ENCODE peak calls at places on chromosomes 7 and 10, in seven cellular contexts. K is tibial nerve, B is A549, E is transverse colon, H is sigmoid colon, V is upper lobe of left lung, P is esophagus muscularis mucosa. C is an unnamed sample.
A peak's percentile ranks its signal among the peaks of the same experiment; 100 is the strongest.

GRCh38 chr10:78177013-78177370 is 143.3 kb downstream of the RPS24 start:
- DNase-seq in V (no peak), E (no peak), K (no peak), H (no peak), B (no peak), P (no peak), C (no peak)

GRCh38 chr10:21494221-21495001 is 31.1 kb downstream of the SKIDA1 start:
- DNase-seq in H (peak; percentile 66), E (no peak), K (no peak), P (no peak), V (no peak), B (no peak), C (no peak)

GRCh38 chr7:132836746-132837145 is 245.1 kb downstream of the CHCHD3 start:
- DNase-seq in B (no peak), P (no peak), E (no peak), V (no peak), H (no peak), K (no peak), C (no peak)

GRCh38 chr7:44249639-44250234 is 49.0 kb downstream of the YKT6 start:
- DNase-seq in K (no peak), V (no peak), H (no peak), E (no peak), P (no peak), B (no peak), C (no peak)

GRCh38 chr10:60521974-60522405 is 132.3 kb upstream of the ANK3 start:
- DNase-seq in V (no peak), P (no peak), E (no peak), H (no peak), K (no peak), B (no peak), C (no peak)

GRCh38 chr10:58362026-58362799 is 23.0 kb upstream of the TFAM start:
- DNase-seq in P (no peak), E (no peak), B (no peak), K (no peak), V (no peak), H (no peak), C (no peak)

GRCh38 chr7:4797858-4798705 is 22.7 kb downstream of the AP5Z1 start:
- DNase-seq in V (no peak), K (peak; percentile 29), P (no peak), H (no peak), E (peak; percentile 42), B (peak; percentile 73), C (no peak)

GRCh38 chr10:118471863-118472262 is 123.6 kb downstream of the PRLHR start:
- DNase-seq in B (no peak), P (no peak), V (no peak), H (no peak), E (no peak), K (no peak), C (no peak)

GRCh38 chr7:113998934-113999333 is 80.1 kb upstream of the PPP1R3A start:
- DNase-seq in K (no peak), E (no peak), B (no peak), V (no peak), P (no peak), H (no peak), C (no peak)
- TF ChIP-seq EP300 in K (no peak), E (no peak), B (no peak), V (no peak), P (no peak), H (no peak), C (no peak)

GRCh38 chr7:139421123-139421522 is 61.4 kb downstream of the LUC7L2 start:
- DNase-seq in H (no peak), K (no peak), B (no peak), E (no peak), V (no peak), P (no peak), C (no peak)

GRCh38 chr7:139426258-139427028 is 57.0 kb downstream of the KLRG2 start:
- DNase-seq in V (no peak), E (no peak), K (no peak), P (no peak), B (no peak), H (no peak), C (no peak)

GRCh38 chr7:139424004-139424403 is 59.5 kb downstream of the KLRG2 start:
- DNase-seq in P (no peak), K (no peak), V (no peak), B (no peak), H (no peak), E (no peak), C (no peak)

GRCh38 chr7:139423091-139423490 is 60.4 kb downstream of the KLRG2 start:
- DNase-seq in K (no peak), B (no peak), E (no peak), H (no peak), V (no peak), P (no peak), C (no peak)

GRCh38 chr7:139422126-139422525 is 61.3 kb downstream of the KLRG2 start:
- DNase-seq in E (no peak), P (no peak), B (no peak), V (no peak), K (no peak), H (peak; percentile 74), C (no peak)
- TF ChIP-seq POLR2A in E (no peak), P (no peak), B (no peak), V (no peak), K (no peak), H (no peak), C (no peak)

GRCh38 chr10:45468110-45468509 is 94.1 kb downstream of the ALOX5 start:
- DNase-seq in V (no peak), P (peak; percentile 42), B (no peak), E (no peak), H (no peak), K (no peak), C (no peak)

GRCh38 chr10:45471531-45472310 is 97.7 kb downstream of the ALOX5 start:
- DNase-seq in H (no peak), V (no peak), E (no peak), B (no peak), K (no peak), P (peak; percentile 55), C (no peak)

GRCh38 chr10:45466784-45467183 is 92.8 kb downstream of the ALOX5 start:
- DNase-seq in H (no peak), P (no peak), B (no peak), E (no peak), V (no peak), K (no peak), C (no peak)

GRCh38 chr10:45473126-45473525 is 99.1 kb downstream of the ALOX5 start:
- DNase-seq in K (no peak), H (no peak), B (no peak), P (no peak), E (no peak), V (no peak), C (no peak)

DNA sequence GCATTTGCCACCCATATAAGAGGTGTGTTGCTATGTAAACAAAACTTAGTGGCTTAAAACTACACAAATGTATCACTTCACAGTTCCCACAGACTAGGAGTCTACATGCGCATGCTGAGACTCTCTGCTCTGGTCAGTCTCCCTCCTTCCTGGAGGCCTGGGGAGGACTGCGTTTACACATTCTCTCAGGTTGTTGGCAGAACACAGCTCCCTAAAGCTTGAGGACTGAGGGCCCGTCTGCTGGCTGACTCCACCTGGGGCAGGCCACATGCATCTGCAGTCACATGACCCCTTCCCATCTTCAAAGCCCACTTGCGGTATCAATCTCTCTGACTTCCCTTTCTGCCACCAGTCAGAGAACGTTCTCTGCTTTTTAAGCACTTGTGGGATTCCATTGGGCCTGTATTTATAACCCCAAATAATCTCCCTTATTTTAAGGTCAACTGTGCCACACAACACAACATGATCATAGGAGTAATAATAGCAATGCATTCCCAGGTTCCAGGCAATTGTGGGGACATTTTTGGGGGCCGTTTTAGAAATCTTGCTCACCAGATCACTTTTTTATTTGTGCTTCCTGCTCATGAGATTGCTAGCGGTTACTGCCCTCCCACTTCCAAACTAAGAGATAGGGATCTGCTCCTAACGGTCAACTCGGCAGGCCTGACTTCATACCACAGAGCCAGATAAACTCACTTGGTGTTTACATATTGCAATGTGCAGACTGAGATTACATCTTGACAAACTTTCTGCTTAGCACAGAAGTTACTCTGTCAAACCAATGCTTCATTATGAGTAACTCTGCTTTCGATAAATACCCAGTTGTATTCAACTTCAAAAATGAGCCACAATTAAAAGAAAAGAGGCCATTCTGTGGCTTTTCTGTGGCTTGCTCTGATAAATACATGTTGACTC is 96.3 kb downstream of the ALOX5 start:
- DNase-seq in B (no peak), H (no peak), E (peak; percentile 34), K (no peak), V (no peak), P (peak; percentile 90), C (no peak)
- TF ChIP-seq EP300 in B (no peak), H (no peak), E (no peak), K (peak; percentile 25), V (peak; percentile 77), P (no peak), C (no peak)

GRCh38 chr7:100015232-100016208 is at the start of gene ZKSCAN1:
- DNase-seq in K (peak; percentile 68), H (peak; percentile 95), V (peak; percentile 92), E (peak; percentile 91), P (peak; percentile 94), B (peak; percentile 96), C (peak; percentile 94)
- TF ChIP-seq POLR2A in K (peak; percentile 78), H (peak; percentile 78), V (peak; percentile 38), E (peak; percentile 88), P (peak; percentile 80), B (peak; percentile 81), C (no peak)

DNA sequence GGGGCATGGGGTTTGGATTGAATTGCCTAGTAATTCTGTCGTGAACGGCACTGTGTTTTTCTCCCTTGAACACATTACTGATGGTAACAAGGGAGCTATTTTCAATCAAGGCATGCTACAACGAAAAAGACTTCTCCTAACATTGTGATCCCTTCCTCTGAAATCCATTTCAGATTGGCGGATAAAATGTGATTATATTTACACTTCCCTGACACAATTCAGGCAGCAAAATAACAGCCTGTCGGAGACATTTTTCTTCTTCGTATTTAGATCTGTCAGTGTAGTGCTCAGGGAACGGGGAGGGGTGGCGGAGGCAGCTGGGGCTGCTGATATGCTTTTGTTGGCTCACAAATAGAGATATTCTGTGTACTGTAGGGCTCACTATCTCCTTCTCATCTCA is 1261.7 kb upstream of the AUTS2 start:
- DNase-seq in H (no peak), E (no peak), B (no peak), K (no peak), V (no peak), P (no peak), C (no peak)
- TF ChIP-seq EP300 in H (no peak), E (no peak), B (no peak), K (no peak), V (no peak), P (no peak), C (no peak)

DNA sequence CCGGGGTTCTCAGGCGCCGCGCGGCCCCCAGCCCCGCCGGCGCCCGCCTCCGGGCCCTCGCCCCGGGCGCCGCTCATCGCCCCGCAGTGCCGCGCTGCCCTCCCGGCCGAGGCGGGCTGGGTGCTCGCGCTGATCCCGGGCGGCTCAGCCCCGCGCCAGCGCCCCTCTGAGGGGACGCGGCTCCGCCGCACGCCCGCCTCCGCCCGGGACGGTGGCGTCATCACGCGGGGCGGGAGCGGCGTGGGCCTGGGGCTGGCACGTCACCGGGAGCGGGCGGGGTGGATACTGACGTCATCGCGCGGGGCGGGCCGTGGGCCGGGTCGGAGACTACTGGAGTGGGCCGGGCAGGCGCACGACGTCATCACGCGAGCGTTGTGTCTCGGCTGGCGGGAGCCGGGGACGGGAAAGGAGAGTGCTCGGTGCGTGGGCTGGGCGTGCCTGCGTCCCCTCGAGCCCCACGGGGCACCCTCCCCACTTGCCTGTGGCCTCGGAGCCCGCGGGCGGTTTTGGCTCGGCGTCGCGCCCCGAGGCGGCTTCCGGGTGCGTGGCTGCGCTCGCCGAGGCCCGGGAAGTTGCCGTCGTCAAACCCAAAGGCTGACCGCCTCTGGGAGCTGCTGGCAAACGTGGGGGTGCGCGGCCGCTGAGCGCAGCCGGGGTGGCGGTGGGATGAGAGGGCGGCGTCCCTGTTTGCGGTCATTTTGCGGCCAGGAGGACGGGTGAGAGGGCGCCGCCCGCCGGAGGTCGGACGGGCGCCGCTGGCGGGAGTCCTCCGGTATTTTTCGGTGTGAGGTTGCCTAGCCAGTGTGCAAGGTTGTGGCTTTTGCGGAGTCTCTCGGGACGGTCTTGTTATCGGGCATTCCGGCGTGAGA is at the start of gene ESYT2:
- DNase-seq in P (peak; percentile 99), B (peak; percentile 91), K (peak; percentile 98), E (peak; percentile 98), V (peak; percentile 98), H (peak; percentile 99), C (peak; percentile 98)
- TF ChIP-seq POLR2A in P (peak; percentile 95), B (peak; percentile 91), K (peak; percentile 99), E (peak; percentile 98), V (peak; percentile 99), H (peak; percentile 98), C (peak; percentile 96)